ENCODE peak calls at places on chromosomes 12 and 14, in five cellular contexts. K, D, U, R and V are unnamed samples.

GRCh38 chr12:104569348-104570173 is 112.8 kb downstream of the CHST11 start:
- DNase-seq in K (no peak), R (peak; percentile 64), U (no peak), D (peak; percentile 21), V (no peak)

GRCh38 chr14:69632154-69632553 is 20.8 kb downstream of the SUSD6 start:
- DNase-seq in D (no peak), U (no peak), K (no peak), R (no peak), V (no peak)

GRCh38 chr12:80291108-80291754 is 152.8 kb upstream of the PTPRQ start:
- DNase-seq in K (no peak), D (no peak), U (no peak), R (no peak), V (no peak)

GRCh38 chr14:44657688-44658388 is 150.8 kb upstream of the FSCB start:
- DNase-seq in U (no peak), D (no peak), R (peak; percentile 72), K (no peak), V (no peak)

GRCh38 chr14:96626916-96627315 is 124.7 kb downstream of the PAPOLA start:
- DNase-seq in R (no peak), D (no peak), U (no peak), K (no peak), V (no peak)

GRCh38 chr12:58202933-58203713 is 261.8 kb downstream of the ATP23 start:
- DNase-seq in U (no peak), R (peak; percentile 57), D (no peak), K (no peak), V (no peak)

GRCh38 chr14:80638620-80639215 is 302.8 kb downstream of the CEP128 start:
- DNase-seq in U (peak; percentile 6), R (peak; percentile 73), D (no peak), K (peak; percentile 12), V (no peak)

GRCh38 chr12:49933793-49934192 is 16.7 kb upstream of the AQP2 start:
- DNase-seq in U (peak; percentile 22), K (no peak), D (no peak), R (peak; percentile 45), V (no peak)

GRCh38 chr12:107400686-107401447 is 284.7 kb upstream of the PWP1 start:
- DNase-seq in U (peak; percentile 64), R (peak; percentile 64), K (no peak), D (no peak), V (no peak)

GRCh38 chr12:29782821-29783772 is 645 bp downstream of the TMTC1 start:
- DNase-seq in D (peak; percentile 15), K (no peak), U (no peak), R (peak; percentile 63), V (peak; percentile 53)

GRCh38 chr12:130873825-130874224 is 2.0 kb downstream of the RAN start:
- DNase-seq in U (no peak), K (no peak), R (no peak), D (no peak), V (no peak)

GRCh38 chr12:53623986-53624385 is 2.2 kb downstream of the ATF7 start:
- DNase-seq in R (peak; percentile 76), D (no peak), K (no peak), U (peak; percentile 42), V (no peak)
- H3K4me3 ChIP-seq in R (no peak overlapping the region), D (no peak overlapping the region), K (no peak overlapping the region), U (peak overlapping the region; percentile 68), V (peak overlapping the region; percentile 79)

DNA sequence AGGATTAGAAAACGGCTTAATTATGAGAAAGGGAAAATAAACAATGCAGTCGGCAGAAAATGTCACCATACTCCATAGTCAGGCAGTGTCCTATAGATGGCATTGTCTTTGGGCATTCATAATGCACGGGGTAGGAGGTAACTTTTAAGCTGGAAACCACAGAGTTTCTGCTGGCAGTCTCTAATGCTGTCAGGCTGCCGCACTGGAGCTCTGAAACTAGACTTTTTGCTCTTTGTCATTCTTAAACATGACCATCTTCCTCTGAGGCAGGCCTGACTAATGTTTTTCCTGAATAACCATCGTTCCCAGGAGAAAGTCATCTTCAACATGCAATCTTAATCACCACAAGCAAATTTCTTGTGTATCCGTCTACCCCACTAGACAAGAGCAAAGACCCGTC is 108.8 kb downstream of the ETNK1 start:
- DNase-seq in R (no peak), K (no peak), U (no peak), D (no peak), V (no peak)
- TF ChIP-seq CTCF in R (no peak), K (no peak), U (no peak), D (no peak), V (no peak)

GRCh38 chr14:50001999-50002925 is 109.4 kb downstream of the ARF6 start:
- DNase-seq in D (no peak), U (peak; percentile 75), K (no peak), R (no peak), V (no peak)
- H3K4me3 ChIP-seq in D (no peak overlapping the region), U (no peak overlapping the region), K (peak overlapping the region; percentile 64), R (no peak overlapping the region), V (peak overlapping the region; percentile 70)

GRCh38 chr12:72453550-72453949 is 181.4 kb downstream of the TRHDE start:
- DNase-seq in K (no peak), U (no peak), R (no peak), D (no peak), V (no peak)
- TF ChIP-seq CTCF in K (no peak), U (no peak), R (no peak), D (no peak), V (no peak)

GRCh38 chr14:72714871-72715214 is 179.1 kb downstream of the DPF3 start:
- DNase-seq in K (no peak), D (no peak), U (no peak), R (no peak), V (peak; percentile 41)
- H3K4me3 ChIP-seq in K (no peak overlapping the region), D (no peak overlapping the region), U (no peak overlapping the region), R (no peak overlapping the region), V (peak overlapping the region; percentile 17)

GRCh38 chr14:53963491-53964227 is 7.0 kb upstream of the BMP4 start:
- DNase-seq in D (peak; percentile 55), K (no peak), R (peak; percentile 50), U (no peak), V (peak; percentile 39)
- TF ChIP-seq CTCF in D (no peak), K (no peak), R (peak; percentile 47), U (peak; percentile 65), V (peak; percentile 67)

DNA sequence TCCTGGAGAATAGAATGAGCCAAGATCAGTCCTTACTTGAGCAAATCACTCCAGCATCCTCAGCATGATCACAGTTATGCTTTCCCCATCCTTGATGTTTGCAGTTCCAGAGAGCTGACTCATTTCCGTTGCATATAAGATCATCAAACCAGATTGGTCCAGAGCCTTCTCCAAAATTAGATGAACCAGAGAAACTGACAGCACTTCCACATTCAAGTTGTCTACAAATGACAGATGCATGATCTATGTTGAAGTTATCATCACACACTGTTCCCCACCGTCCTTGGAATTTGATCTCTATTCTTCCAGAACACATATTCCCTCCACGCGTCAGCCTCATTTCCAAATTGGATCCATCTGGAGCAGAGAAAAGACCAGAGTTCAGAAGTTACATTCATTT is 4.7 kb downstream of the CD163 start:
- DNase-seq in K (no peak), R (peak; percentile 38), U (peak; percentile 31), D (no peak), V (no peak)
- H3K4me3 ChIP-seq in K (no peak overlapping the region), R (no peak overlapping the region), U (no peak overlapping the region), D (no peak overlapping the region), V (peak overlapping the region; percentile 39)

GRCh38 chr14:106879241-106879640 is 1352.9 kb downstream of the TMEM121 start:
- DNase-seq in U (no peak), D (no peak), K (peak; percentile 10), R (no peak), V (no peak)
- TF ChIP-seq CTCF in U (no peak), D (no peak), K (peak; percentile 51), R (no peak), V (peak; percentile 31)